ENCODE peak calls at places on chromosomes 12 and 14, in five cellular contexts. One of them, this sample, is unnamed.

GRCh38 chr14:92572050-92572449 is 58.5 kb downstream of the RIN3 start:
- DNase-seq in K562: no peak
- DNase-seq in A549: no peak
- DNase-seq in fibroblast of lung: no peak
- DNase-seq in body of pancreas: no peak
- DNase-seq in this sample: no peak

GRCh38 chr12:109764776-109765492 is 51.3 kb downstream of the FAM222A start:
- DNase-seq in K562: no peak
- DNase-seq in A549: no peak
- DNase-seq in fibroblast of lung: no peak
- DNase-seq in body of pancreas: peak; percentile 0
- DNase-seq in this sample: no peak

GRCh38 chr12:28950049-28950448 is 199.0 kb upstream of the FAR2 start:
- DNase-seq in K562: no peak
- DNase-seq in A549: no peak
- DNase-seq in fibroblast of lung: no peak
- DNase-seq in body of pancreas: no peak
- DNase-seq in this sample: no peak

GRCh38 chr12:42163913-42164312 is 19.2 kb upstream of the GXYLT1 start:
- DNase-seq in K562: no peak
- DNase-seq in A549: no peak
- DNase-seq in fibroblast of lung: no peak
- DNase-seq in body of pancreas: no peak
- DNase-seq in this sample: no peak

GRCh38 chr14:83164591-83164990 is 1630.9 kb upstream of the SEL1L start:
- DNase-seq in K562: no peak
- DNase-seq in A549: no peak
- DNase-seq in fibroblast of lung: no peak
- DNase-seq in body of pancreas: no peak
- DNase-seq in this sample: no peak

GRCh38 chr12:124525455-124525854 is 42.0 kb downstream of the NCOR2 start:
- DNase-seq in K562: no peak
- DNase-seq in A549: no peak
- DNase-seq in fibroblast of lung: no peak
- DNase-seq in body of pancreas: no peak
- DNase-seq in this sample: no peak

GRCh38 chr12:123251403-123252076 is 18.3 kb downstream of the MTRFR start:
- DNase-seq in K562: no peak
- DNase-seq in A549: no peak
- DNase-seq in fibroblast of lung: no peak
- DNase-seq in body of pancreas: no peak
- DNase-seq in this sample: no peak

GRCh38 chr12:68963456-68963859 is 30.5 kb upstream of the CPM start:
- DNase-seq in K562: no peak
- DNase-seq in A549: no peak
- DNase-seq in fibroblast of lung: no peak
- DNase-seq in body of pancreas: no peak
- DNase-seq in this sample: no peak

GRCh38 chr14:78136695-78137094 is 33.5 kb upstream of the NRXN3 start:
- DNase-seq in K562: no peak
- DNase-seq in A549: no peak
- DNase-seq in fibroblast of lung: no peak
- DNase-seq in body of pancreas: no peak
- DNase-seq in this sample: no peak

GRCh38 chr14:58746261-58746660 is 108.5 kb downstream of the DACT1 start:
- DNase-seq in K562: no peak
- DNase-seq in A549: peak; percentile 47
- DNase-seq in fibroblast of lung: peak; percentile 77
- DNase-seq in body of pancreas: peak; percentile 40
- DNase-seq in this sample: no peak

GRCh38 chr12:102069707-102070106 is 7.9 kb upstream of the WASHC3 start:
- DNase-seq in K562: no peak
- DNase-seq in A549: no peak
- DNase-seq in fibroblast of lung: no peak
- DNase-seq in body of pancreas: no peak
- DNase-seq in this sample: no peak

GRCh38 chr12:99611590-99611989 is 36.0 kb upstream of the GARIN6 start:
- DNase-seq in K562: no peak
- DNase-seq in A549: no peak
- DNase-seq in fibroblast of lung: no peak
- DNase-seq in body of pancreas: no peak
- DNase-seq in this sample: no peak

GRCh38 chr12:123055281-123055766 is 74.8 kb downstream of the ARL6IP4 start:
- DNase-seq in K562: no peak
- DNase-seq in A549: no peak
- DNase-seq in fibroblast of lung: peak; percentile 34
- DNase-seq in body of pancreas: no peak
- DNase-seq in this sample: no peak

GRCh38 chr12:61188801-61189595 is 1071.2 kb upstream of the USP15 start:
- DNase-seq in K562: no peak
- DNase-seq in A549: no peak
- DNase-seq in fibroblast of lung: no peak
- DNase-seq in body of pancreas: no peak
- DNase-seq in this sample: no peak

GRCh38 chr12:16685107-16685506 is 79.1 kb upstream of the LMO3 start:
- DNase-seq in K562: no peak
- DNase-seq in A549: no peak
- DNase-seq in fibroblast of lung: peak; percentile 1
- DNase-seq in body of pancreas: no peak
- DNase-seq in this sample: no peak

GRCh38 chr14:66117600-66117999 is 368.6 kb upstream of the CCDC196 start:
- DNase-seq in K562: no peak
- DNase-seq in A549: peak; percentile 19
- DNase-seq in fibroblast of lung: peak; percentile 19
- DNase-seq in body of pancreas: no peak
- DNase-seq in this sample: no peak

GRCh38 chr12:94649349-94650142 is 811 bp downstream of the TMCC3 start:
- DNase-seq in K562: no peak
- DNase-seq in A549: peak; percentile 34
- DNase-seq in fibroblast of lung: peak; percentile 52
- DNase-seq in body of pancreas: peak; percentile 33
- DNase-seq in this sample: no peak

GRCh38 chr12:5586201-5586600 is 154.3 kb downstream of the NTF3 start:
- DNase-seq in K562: peak; percentile 9
- DNase-seq in A549: no peak
- DNase-seq in fibroblast of lung: peak; percentile 13
- DNase-seq in body of pancreas: no peak
- DNase-seq in this sample: no peak

GRCh38 chr14:30243157-30243556 is 315.5 kb upstream of the PRKD1 start:
- DNase-seq in K562: no peak
- DNase-seq in A549: no peak
- DNase-seq in fibroblast of lung: no peak
- DNase-seq in body of pancreas: no peak
- DNase-seq in this sample: no peak

GRCh38 chr14:70011098-70011497 is 131.9 kb downstream of the SMOC1 start:
- DNase-seq in K562: no peak
- DNase-seq in A549: no peak
- DNase-seq in fibroblast of lung: no peak
- DNase-seq in body of pancreas: no peak
- DNase-seq in this sample: no peak

GRCh38 chr12:126112141-126112540 is 1046.9 kb downstream of the AACS start:
- DNase-seq in K562: no peak
- DNase-seq in A549: no peak
- DNase-seq in fibroblast of lung: no peak
- DNase-seq in body of pancreas: no peak
- DNase-seq in this sample: no peak

GRCh38 chr12:126108247-126108646 is 1043.0 kb downstream of the AACS start:
- DNase-seq in K562: no peak
- DNase-seq in A549: no peak
- DNase-seq in fibroblast of lung: no peak
- DNase-seq in body of pancreas: no peak
- DNase-seq in this sample: no peak

GRCh38 chr12:126112849-126113248 is 1047.6 kb downstream of the AACS start:
- DNase-seq in K562: no peak
- DNase-seq in A549: no peak
- DNase-seq in fibroblast of lung: no peak
- DNase-seq in body of pancreas: no peak
- DNase-seq in this sample: no peak

GRCh38 chr12:126107659-126108058 is 1042.4 kb downstream of the AACS start:
- DNase-seq in K562: no peak
- DNase-seq in A549: no peak
- DNase-seq in fibroblast of lung: no peak
- DNase-seq in body of pancreas: no peak
- DNase-seq in this sample: no peak
- H3K9me3 ChIP-seq in K562: no peaks in the 10 kb centered on the region
- H3K9me3 ChIP-seq in A549: no peaks in the 10 kb centered on the region
- H3K9me3 ChIP-seq in fibroblast of lung: no peaks in the 10 kb centered on the region
- H3K9me3 ChIP-seq in body of pancreas: no peaks in the 10 kb centered on the region
- H3K9me3 ChIP-seq in this sample: no peaks in the 10 kb centered on the region

GRCh38 chr12:34599530-34600513 is 577.5 kb downstream of the ALG10 start:
- DNase-seq in K562: no peak
- DNase-seq in A549: no peak
- DNase-seq in fibroblast of lung: no peak
- DNase-seq in body of pancreas: no peak
- DNase-seq in this sample: no peak
- H3K9me3 ChIP-seq in K562: no peaks in the 10 kb centered on the region
- H3K9me3 ChIP-seq in A549: peaks cover 9% of the 10 kb centered on the region
- H3K9me3 ChIP-seq in fibroblast of lung: no peaks in the 10 kb centered on the region
- H3K9me3 ChIP-seq in body of pancreas: no peaks in the 10 kb centered on the region
- H3K9me3 ChIP-seq in this sample: peaks cover 38% of the 10 kb centered on the region

DNA sequence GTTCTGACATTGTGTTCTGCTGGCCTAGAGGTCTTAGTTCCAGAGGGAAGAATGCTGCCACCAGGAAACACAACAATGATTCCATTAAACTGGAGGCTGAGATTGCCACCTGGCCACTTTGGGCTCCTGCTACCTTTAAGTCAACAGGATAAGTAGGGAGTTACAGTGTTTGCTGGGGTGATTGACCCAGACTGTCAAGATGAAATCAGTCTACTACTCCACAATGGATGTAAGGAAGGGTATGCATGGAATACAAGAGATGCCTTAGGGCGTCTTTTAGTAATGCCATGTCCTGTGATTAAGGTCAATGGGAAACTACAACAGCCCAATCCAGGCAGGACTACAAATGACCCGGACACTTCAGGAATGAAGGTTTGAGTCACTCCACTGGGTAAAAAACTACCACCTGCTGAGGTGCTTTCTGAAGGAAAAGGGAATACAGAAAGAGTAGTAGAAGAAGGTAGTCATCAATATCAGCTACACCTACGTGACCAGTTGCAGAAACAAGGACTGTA is 852.6 kb downstream of the LRFN5 start:
- DNase-seq in K562: no peak
- DNase-seq in A549: no peak
- DNase-seq in fibroblast of lung: no peak
- DNase-seq in body of pancreas: no peak
- DNase-seq in this sample: no peak
- H3K9me3 ChIP-seq in K562: no peaks in the 10 kb centered on the region
- H3K9me3 ChIP-seq in A549: no peaks in the 10 kb centered on the region
- H3K9me3 ChIP-seq in fibroblast of lung: no peaks in the 10 kb centered on the region
- H3K9me3 ChIP-seq in body of pancreas: no peaks in the 10 kb centered on the region
- H3K9me3 ChIP-seq in this sample: no peaks in the 10 kb centered on the region

GRCh38 chr12:90575995-90576394 is 379.0 kb downstream of the CCER1 start:
- DNase-seq in K562: no peak
- DNase-seq in A549: no peak
- DNase-seq in fibroblast of lung: no peak
- DNase-seq in body of pancreas: no peak
- DNase-seq in this sample: no peak

GRCh38 chr12:90569685-90570084 is 385.3 kb downstream of the CCER1 start:
- DNase-seq in K562: no peak
- DNase-seq in A549: no peak
- DNase-seq in fibroblast of lung: no peak
- DNase-seq in body of pancreas: no peak
- DNase-seq in this sample: no peak

GRCh38 chr12:90576707-90577106 is 378.3 kb downstream of the CCER1 start:
- DNase-seq in K562: no peak
- DNase-seq in A549: no peak
- DNase-seq in fibroblast of lung: peak; percentile 4
- DNase-seq in body of pancreas: no peak
- DNase-seq in this sample: no peak

GRCh38 chr12:90572778-90573177 is 382.2 kb downstream of the CCER1 start:
- DNase-seq in K562: no peak
- DNase-seq in A549: no peak
- DNase-seq in fibroblast of lung: no peak
- DNase-seq in body of pancreas: no peak
- DNase-seq in this sample: no peak

GRCh38 chr12:90574676-90575075 is 380.3 kb downstream of the CCER1 start:
- DNase-seq in K562: no peak
- DNase-seq in A549: no peak
- DNase-seq in fibroblast of lung: no peak
- DNase-seq in body of pancreas: no peak
- DNase-seq in this sample: no peak
- H3K9me3 ChIP-seq in K562: no peaks in the 10 kb centered on the region
- H3K9me3 ChIP-seq in A549: peaks cover 11% of the 10 kb centered on the region
- H3K9me3 ChIP-seq in fibroblast of lung: no peaks in the 10 kb centered on the region
- H3K9me3 ChIP-seq in body of pancreas: no peaks in the 10 kb centered on the region
- H3K9me3 ChIP-seq in this sample: peaks cover 11% of the 10 kb centered on the region

GRCh38 chr12:34349673-34349961 is 327.3 kb downstream of the ALG10 start:
- DNase-seq in K562: no peak
- DNase-seq in A549: no peak
- DNase-seq in fibroblast of lung: no peak
- DNase-seq in body of pancreas: no peak
- DNase-seq in this sample: no peak
- H3K9me3 ChIP-seq in K562: no peaks in the 10 kb centered on the region
- H3K9me3 ChIP-seq in A549: no peaks in the 10 kb centered on the region
- H3K9me3 ChIP-seq in fibroblast of lung: no peaks in the 10 kb centered on the region
- H3K9me3 ChIP-seq in body of pancreas: no peaks in the 10 kb centered on the region
- H3K9me3 ChIP-seq in this sample: no peaks in the 10 kb centered on the region

GRCh38 chr12:12642916-12643315 is 31.2 kb downstream of the CREBL2 start:
- DNase-seq in K562: no peak
- DNase-seq in A549: no peak
- DNase-seq in fibroblast of lung: no peak
- DNase-seq in body of pancreas: no peak
- DNase-seq in this sample: no peak

GRCh38 chr12:12645485-12645884 is 33.8 kb downstream of the CREBL2 start:
- DNase-seq in K562: peak; percentile 29
- DNase-seq in A549: no peak
- DNase-seq in fibroblast of lung: peak; percentile 33
- DNase-seq in body of pancreas: peak; percentile 30
- DNase-seq in this sample: no peak

GRCh38 chr12:12648284-12648683 is 36.6 kb downstream of the CREBL2 start:
- DNase-seq in K562: no peak
- DNase-seq in A549: no peak
- DNase-seq in fibroblast of lung: no peak
- DNase-seq in body of pancreas: no peak
- DNase-seq in this sample: no peak

GRCh38 chr12:12648951-12649650 is 37.4 kb downstream of the CREBL2 start:
- DNase-seq in K562: no peak
- DNase-seq in A549: no peak
- DNase-seq in fibroblast of lung: no peak
- DNase-seq in body of pancreas: no peak
- DNase-seq in this sample: no peak

GRCh38 chr12:12646483-12647072 is 34.9 kb downstream of the CREBL2 start:
- DNase-seq in K562: no peak
- DNase-seq in A549: no peak
- DNase-seq in fibroblast of lung: no peak
- DNase-seq in body of pancreas: no peak
- DNase-seq in this sample: no peak
- H3K9me3 ChIP-seq in K562: peaks cover 3% of the 10 kb centered on the region
- H3K9me3 ChIP-seq in A549: peaks cover 48% of the 10 kb centered on the region
- H3K9me3 ChIP-seq in fibroblast of lung: no peaks in the 10 kb centered on the region
- H3K9me3 ChIP-seq in body of pancreas: no peaks in the 10 kb centered on the region
- H3K9me3 ChIP-seq in this sample: peaks cover 17% of the 10 kb centered on the region

GRCh38 chr12:38124247-38125012 is 192.1 kb upstream of the ALG10B start:
- DNase-seq in K562: no peak
- DNase-seq in A549: peak; percentile 44
- DNase-seq in fibroblast of lung: no peak
- DNase-seq in body of pancreas: peak; percentile 87
- DNase-seq in this sample: no peak
- H3K9me3 ChIP-seq in K562: no peaks in the 10 kb centered on the region
- H3K9me3 ChIP-seq in A549: peaks cover 2% of the 10 kb centered on the region
- H3K9me3 ChIP-seq in fibroblast of lung: no peaks in the 10 kb centered on the region
- H3K9me3 ChIP-seq in body of pancreas: no peaks in the 10 kb centered on the region
- H3K9me3 ChIP-seq in this sample: no peaks in the 10 kb centered on the region

This sample was measured in right atrium auricular region.